ENCODE peak calls at places on chromosomes 16 and 17, in five cellular contexts. G is H7, M is thoracic aorta, H is mesendoderm, I is heart right ventricle. O is an unnamed sample.

GRCh38 chr16:15493416-15494181 is 59.2 kb downstream of the BMERB1 start:
- DNase-seq in G (no peak), M (no peak), H (no peak), I (no peak), O (no peak)

GRCh38 chr17:47978324-47978723 is 7.4 kb downstream of the CDK5RAP3 start:
- DNase-seq in G (peak), M (no peak), H (peak), I (peak), O (no peak)

GRCh38 chr16:31568577-31569359 is 41.1 kb downstream of the AHSP start:
- DNase-seq in G (peak), M (no peak), H (peak), I (peak), O (no peak)

GRCh38 chr17:75266315-75267145 is 4.5 kb downstream of the MIF4GD start:
- DNase-seq in G (no peak), M (no peak), H (no peak), I (no peak), O (no peak)

GRCh38 chr17:39239640-39240314 is 14.0 kb upstream of the STAC2 start:
- DNase-seq in G (peak), M (no peak), H (peak), I (peak), O (no peak)

GRCh38 chr17:82120148-82120547 is 22.1 kb upstream of the FASN start:
- DNase-seq in G (peak), M (no peak), H (no peak), I (no peak), O (no peak)

GRCh38 chr16:88066680-88067529 is 115.7 kb downstream of the BANP start:
- DNase-seq in G (no peak), M (no peak), H (no peak), I (no peak), O (no peak)

GRCh38 chr17:6666077-6666521 is 14.5 kb downstream of the C17orf100 start:
- DNase-seq in G (peak), M (no peak), H (peak), I (peak), O (no peak)

GRCh38 chr16:780296-780695 is 7.9 kb downstream of the RPUSD1 start:
- DNase-seq in G (no peak), M (no peak), H (no peak), I (no peak), O (no peak)

GRCh38 chr17:76716834-76717205 is 6.1 kb upstream of the MXRA7 start:
- DNase-seq in G (no peak), M (no peak), H (no peak), I (no peak), O (no peak)

GRCh38 chr16:28260193-28260592 is 32.1 kb upstream of the SBK1 start:
- DNase-seq in G (peak), M (no peak), H (peak), I (peak), O (no peak)

GRCh38 chr17:17445925-17446665 is 30.7 kb upstream of the MED9 start:
- DNase-seq in G (no peak), M (no peak), H (peak), I (no peak), O (no peak)

GRCh38 chr17:60586288-60586974 is 13.6 kb upstream of the PPM1D start:
- DNase-seq in G (peak), M (no peak), H (peak), I (no peak), O (no peak)

GRCh38 chr16:87407511-87408112 is 15.5 kb downstream of the MAP1LC3B start:
- DNase-seq in G (no peak), M (no peak), H (no peak), I (peak), O (no peak)

DNA sequence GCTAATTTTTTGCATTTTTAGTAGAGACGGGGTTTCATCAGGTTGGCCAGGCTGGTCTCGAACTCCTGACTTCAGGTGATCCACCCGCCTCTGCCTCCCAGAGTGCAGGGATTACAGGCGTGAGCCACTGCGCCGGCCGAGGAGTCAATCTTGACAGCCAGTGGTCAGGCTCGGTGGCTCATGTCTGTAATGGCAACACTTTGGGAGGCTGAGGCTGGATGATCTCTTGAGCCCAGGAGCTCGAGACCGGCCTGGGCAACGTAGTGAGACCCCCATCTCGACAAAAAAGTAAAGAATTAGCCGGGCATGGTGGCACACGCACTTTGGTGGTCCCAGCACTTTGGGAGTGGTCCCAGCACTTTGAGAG is 608 bp upstream of the PGS1 start:
- DNase-seq in G (no peak), M (no peak), H (no peak), I (peak), O (no peak)
- H3K4me3 ChIP-seq in G (peak), M (peak), H (no peak), I (peak), O (peak)

GRCh38 chr16:54750249-54750648 is 180.4 kb upstream of the IRX5 start:
- DNase-seq in G (no peak), M (no peak), H (no peak), I (no peak), O (no peak)
- H3K4me3 ChIP-seq in G (no peak), M (no peak), H (no peak), I (no peak), O (no peak)

GRCh38 chr17:50146927-50147640 is 3.4 kb downstream of the PPP1R9B start:
- DNase-seq in G (peak), M (no peak), H (no peak), I (no peak), O (no peak)

GRCh38 chr17:50147841-50148225 is 2.6 kb downstream of the PPP1R9B start:
- DNase-seq in G (peak), M (no peak), H (peak), I (no peak), O (no peak)

GRCh38 chr17:50144845-50145531 is 5.5 kb downstream of the PPP1R9B start:
- DNase-seq in G (no peak), M (no peak), H (no peak), I (peak), O (no peak)

GRCh38 chr17:50145532-50146229 is 4.8 kb downstream of the PPP1R9B start:
- DNase-seq in G (no peak), M (no peak), H (no peak), I (no peak), O (no peak)

DNA sequence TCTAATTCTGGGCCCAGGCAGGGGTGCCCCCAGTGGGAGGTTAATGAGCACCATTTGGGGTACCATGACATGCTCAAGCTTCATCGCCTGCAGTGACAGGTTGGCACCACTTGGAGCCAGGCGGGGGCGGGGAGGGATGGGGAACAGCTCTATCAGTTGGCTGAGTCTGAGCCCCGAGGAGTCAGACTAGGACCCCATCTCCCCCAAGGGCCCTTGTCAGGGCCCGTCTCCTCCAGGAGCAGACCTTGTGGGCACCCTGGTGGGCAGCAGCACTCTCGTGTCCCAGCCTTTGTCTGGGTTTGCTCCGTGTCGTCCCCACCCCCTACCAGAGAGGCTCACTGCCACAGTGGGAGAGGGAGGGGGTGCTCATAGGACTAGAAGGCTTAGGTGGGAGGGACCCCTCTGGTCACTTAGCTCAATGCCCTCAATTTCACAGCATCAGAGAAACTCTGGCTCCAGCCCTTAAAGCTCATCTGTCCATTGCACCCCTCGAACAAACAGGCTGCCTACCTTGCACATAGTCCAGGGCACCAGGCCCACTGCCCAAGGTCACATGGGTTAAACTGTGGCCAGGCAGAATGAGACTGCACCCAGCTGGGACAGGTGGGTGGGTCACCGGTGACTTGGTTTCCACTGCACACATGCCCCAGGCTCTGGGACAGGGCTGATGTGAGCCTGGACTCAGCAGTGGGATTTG is 4.1 kb downstream of the PPP1R9B start:
- DNase-seq in G (peak), M (no peak), H (no peak), I (no peak), O (no peak)
- H3K4me3 ChIP-seq in G (no peak), M (peak), H (no peak), I (peak), O (peak)

DNA sequence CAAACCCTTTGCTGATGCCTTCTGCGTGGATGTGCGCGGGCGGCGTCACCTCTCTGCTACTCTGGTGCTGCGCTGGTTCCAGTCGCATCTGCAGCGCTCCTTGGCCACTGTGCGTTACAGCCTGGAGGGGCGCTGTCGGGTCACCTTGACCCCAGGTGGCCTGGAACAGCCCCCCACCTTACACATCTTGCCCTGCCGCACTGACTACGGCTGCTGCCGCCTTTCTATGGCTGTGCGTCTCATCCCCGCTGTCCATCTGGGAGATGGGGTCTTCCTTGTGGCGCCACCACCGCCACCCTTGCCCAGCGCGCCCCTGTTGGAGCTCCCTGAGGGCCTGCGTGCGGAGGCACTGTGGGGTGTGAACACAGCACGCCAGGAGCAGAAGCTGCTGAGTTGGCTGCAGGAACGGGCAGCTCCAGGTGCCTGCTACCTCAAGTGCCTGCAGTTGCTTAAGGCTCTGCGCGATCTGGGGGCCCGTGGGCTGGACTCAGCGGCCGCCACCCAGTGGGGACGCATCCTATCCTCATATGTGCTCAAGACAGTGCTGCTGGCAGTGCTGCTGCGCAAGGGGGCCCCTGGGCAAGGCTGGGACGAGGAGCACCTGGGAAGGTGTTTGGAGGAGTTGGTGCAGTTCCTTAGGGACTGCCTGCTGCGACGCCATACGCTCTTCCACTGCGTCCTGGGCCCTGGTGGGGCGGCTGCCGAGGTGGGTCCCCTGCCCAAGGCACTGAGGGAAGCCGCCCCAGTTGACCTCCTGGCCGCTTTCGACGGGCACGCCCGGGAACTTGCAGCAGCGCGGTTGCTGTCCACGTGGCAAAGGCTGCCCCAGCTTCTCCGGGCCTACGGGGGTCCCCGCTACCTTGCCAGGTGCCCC is 1.6 kb downstream of the ITPRIPL2 start:
- DNase-seq in G (peak), M (no peak), H (peak), I (peak), O (no peak)
- H3K4me3 ChIP-seq in G (no peak), M (peak), H (no peak), I (peak), O (peak)

O was measured in esophagus squamous epithelium.